ENCODE peak calls at places on chromosomes 11 and 22, in eight cellular contexts. B is fibroblast of mammary gland, Y is astrocyte of the cerebellum, S is brain microvascular endothelial cell, O is bronchial epithelial cell, K is thoracic aorta, D is lower lobe of right lung, L is WERI-Rb-1. T is an unnamed sample.

GRCh38 chr11:7060828-7061227 is 28.0 kb upstream of the RBMXL2 start:
- DNase-seq in O (peak), D (no peak), K (no peak), Y (peak), B (peak), L (no peak), S (peak), T (peak)

GRCh38 chr11:122453586-122453985 is 201.9 kb upstream of the UBASH3B start:
- DNase-seq in L (no peak), S (no peak), O (no peak), B (no peak), K (no peak), Y (peak), D (no peak), T (no peak)

GRCh38 chr22:36010090-36010489 is 18.5 kb downstream of the RBFOX2 start:
- DNase-seq in B (no peak), O (no peak), Y (no peak), S (no peak), D (no peak), K (no peak), L (no peak), T (no peak)

GRCh38 chr22:31099841-31100761 is 7.3 kb downstream of the SELENOM start:
- DNase-seq in K (no peak), S (no peak), O (no peak), D (no peak), Y (no peak), B (no peak), L (no peak), T (no peak)

GRCh38 chr11:42237701-42238235 is 778.3 kb upstream of the LRRC4C start:
- DNase-seq in O (peak), Y (peak), B (peak), S (peak), D (no peak), L (no peak), K (no peak), T (peak)

GRCh38 chr22:40463017-40463631 is 92.7 kb downstream of the SGSM3 start:
- DNase-seq in B (no peak), Y (no peak), S (no peak), L (no peak), D (no peak), O (no peak), K (no peak), T (no peak)

GRCh38 chr11:134800130-134800529 is 388.1 kb upstream of the B3GAT1 start:
- DNase-seq in B (no peak), Y (no peak), K (no peak), O (no peak), D (no peak), L (no peak), S (no peak), T (no peak)

GRCh38 chr11:2533642-2534115 is 88.9 kb downstream of the KCNQ1 start:
- DNase-seq in O (peak), S (peak), L (peak), D (peak), B (peak), Y (peak), K (no peak), T (peak)

GRCh38 chr11:86228269-86228966 is 16.1 kb upstream of the EED start:
- DNase-seq in D (no peak), B (no peak), L (no peak), S (no peak), Y (no peak), O (peak), K (no peak), T (no peak)

GRCh38 chr11:78740175-78741161 is 165.8 kb upstream of the NARS2 start:
- DNase-seq in O (no peak), Y (no peak), S (no peak), B (no peak), K (no peak), L (no peak), D (no peak), T (no peak)

GRCh38 chr11:102110761-102111010 is 439 bp downstream of the YAP1 start:
- DNase-seq in Y (no peak), L (no peak), B (no peak), D (no peak), K (no peak), S (no peak), O (no peak), T (no peak)

GRCh38 chr11:112962854-112963367 is 1.7 kb downstream of the NCAM1 start:
- DNase-seq in D (peak), B (no peak), L (peak), S (no peak), K (peak), O (no peak), Y (no peak), T (no peak)

GRCh38 chr11:120539681-120540369 is 28.3 kb downstream of the GRIK4 start:
- DNase-seq in Y (no peak), O (peak), S (no peak), B (peak), L (no peak), K (no peak), D (no peak), T (peak)

GRCh38 chr11:27357250-27357649 is 5.8 kb downstream of the CCDC34 start:
- DNase-seq in Y (no peak), K (no peak), B (no peak), L (no peak), D (no peak), O (no peak), S (no peak), T (no peak)

GRCh38 chr11:8671651-8672062 is 10.8 kb downstream of the TRIM66 start:
- DNase-seq in O (peak), Y (peak), D (no peak), B (no peak), S (peak), K (peak), L (no peak), T (no peak)

GRCh38 chr22:18032455-18033101 is 8.2 kb upstream of the MICAL3 start:
- DNase-seq in D (no peak), S (peak), O (peak), Y (no peak), B (peak), L (peak), K (no peak), T (peak)

GRCh38 chr11:130781906-130782305 is 134.4 kb downstream of the SNX19 start:
- DNase-seq in K (no peak), O (peak), Y (no peak), D (no peak), B (peak), L (no peak), S (peak), T (peak)

GRCh38 chr22:36562261-36562835 is 33.4 kb upstream of the EIF3D start:
- DNase-seq in D (no peak), S (peak), L (no peak), Y (no peak), B (peak), O (peak), K (no peak), T (peak)

GRCh38 chr11:117663826-117664225 is 133.2 kb downstream of the DSCAML1 start:
- DNase-seq in K (no peak), L (peak), Y (no peak), S (no peak), B (no peak), D (no peak), O (no peak), T (no peak)

GRCh38 chr22:37759281-37759680 is 48.5 kb upstream of the GCAT start:
- DNase-seq in D (no peak), L (no peak), Y (no peak), O (no peak), B (no peak), S (no peak), K (no peak), T (no peak)

GRCh38 chr22:38819387-38819940 is 24.4 kb downstream of the NPTXR start:
- DNase-seq in L (no peak), D (no peak), Y (no peak), K (no peak), S (no peak), B (no peak), O (no peak), T (no peak)

GRCh38 chr11:103699216-103699615 is 337.2 kb upstream of the DDI1 start:
- DNase-seq in S (no peak), Y (no peak), B (no peak), O (no peak), L (no peak), K (no peak), D (no peak), T (peak)

GRCh38 chr11:132886335-132886734 is 646.0 kb downstream of the OPCML start:
- DNase-seq in L (peak), K (no peak), Y (no peak), S (peak), O (peak), D (no peak), B (no peak), T (peak)

GRCh38 chr11:66002648-66003225 is 434 bp downstream of the BANF1 start:
- DNase-seq in K (no peak), S (no peak), L (peak), B (peak), O (peak), Y (peak), D (peak), T (peak)

GRCh38 chr11:66006134-66006890 is 4.0 kb downstream of the BANF1 start:
- DNase-seq in D (no peak), S (no peak), Y (no peak), K (no peak), O (no peak), L (no peak), B (no peak), T (no peak)

GRCh38 chr11:66003291-66003690 is 988 bp downstream of the BANF1 start:
- DNase-seq in D (no peak), K (no peak), L (no peak), Y (no peak), B (no peak), S (no peak), O (no peak), T (no peak)

GRCh38 chr11:66004186-66004585 is 1.9 kb downstream of the BANF1 start:
- DNase-seq in S (no peak), Y (no peak), D (no peak), L (no peak), B (no peak), O (no peak), K (no peak), T (no peak)

GRCh38 chr11:66001941-66002647 is at the start of the genes BANF1 and EIF1AD:
- DNase-seq in L (peak), K (peak), D (peak), B (peak), O (peak), Y (peak), S (peak), T (peak)
- TF ChIP-seq CTCF in L (no peak), K (no peak), D (no peak), B (no peak), O (no peak), Y (no peak), S (no peak), T (no peak)

DNA sequence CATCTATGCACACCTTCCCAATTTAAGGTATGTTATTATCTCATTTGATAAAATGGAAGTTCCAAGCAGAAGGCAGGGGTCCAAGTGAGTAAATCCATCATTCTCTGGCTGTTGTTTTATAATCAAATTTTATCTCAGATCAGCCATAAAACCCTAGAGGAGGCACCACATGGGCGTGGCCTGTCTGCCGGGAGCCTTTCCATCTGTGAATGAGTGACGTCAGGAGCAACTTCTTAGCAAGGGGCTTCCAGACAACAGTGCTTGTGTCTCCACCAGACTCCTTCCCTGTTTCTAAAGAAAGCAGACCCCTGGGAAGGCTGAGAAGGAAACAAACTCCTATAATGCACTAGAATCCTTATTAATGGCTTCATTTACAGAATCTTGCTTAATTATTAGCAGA is 13.5 kb downstream of the SEZ6L start:
- DNase-seq in O (no peak), Y (no peak), L (no peak), S (no peak), D (no peak), B (no peak), K (no peak), T (no peak)
- H3K4me3 ChIP-seq in O (no peak), Y (no peak), L (no peak), S (no peak), D (no peak), B (no peak), K (no peak), T (no peak)

DNA sequence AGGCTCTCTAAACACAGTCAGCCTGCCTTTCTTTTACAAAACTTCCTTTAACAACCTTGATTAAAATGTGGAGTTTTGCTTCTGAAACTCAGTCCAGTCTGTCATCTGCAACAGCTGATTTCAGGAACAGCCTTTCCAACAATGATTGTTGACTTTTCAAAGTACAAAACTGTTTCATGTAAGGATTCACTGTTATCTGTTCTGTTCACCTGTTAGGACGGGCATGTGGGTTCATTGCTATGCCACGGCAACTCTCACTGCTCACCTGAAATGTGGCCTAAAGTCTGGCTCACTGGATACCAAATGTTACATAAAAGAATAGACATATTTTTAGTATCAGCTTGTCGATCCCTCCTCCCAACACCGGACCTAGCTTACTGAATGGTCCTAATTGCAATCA is 242.8 kb downstream of the LUZP2 start:
- DNase-seq in D (no peak), K (no peak), L (no peak), B (no peak), Y (no peak), S (no peak), O (no peak), T (no peak)
- TF ChIP-seq CTCF in D (no peak), K (no peak), L (no peak), B (no peak), Y (no peak), S (no peak), O (no peak), T (no peak)

GRCh38 chr11:111370902-111371578 is 8.0 kb downstream of the POU2AF1 start:
- DNase-seq in B (no peak), K (no peak), D (no peak), L (no peak), Y (no peak), O (peak), S (no peak), T (no peak)
- H3K4me3 ChIP-seq in B (no peak), K (no peak), D (no peak), L (no peak), Y (no peak), O (no peak), S (no peak), T (no peak)